ENCODE peak calls at places on chromosomes 16 and 17, in nine cellular contexts. One of them, this sample, is unnamed.
A peak's percentile ranks its signal among the peaks of the same experiment; 100 is the strongest.

GRCh38 chr17:10130263-10130662 is 68.1 kb downstream of the GAS7 start:
- DNase-seq in midbrain: no peak
- DNase-seq in HFFc6: no peak
- DNase-seq in pulmonary artery endothelial cell: no peak
- DNase-seq in uterus: no peak
- DNase-seq in endodermal cell: peak; percentile 9
- DNase-seq in COR-L47: no peak
- DNase-seq in endothelial cell: no peak
- DNase-seq in left ventricle myocardium superior: no peak
- DNase-seq in this sample: no peak

GRCh38 chr17:82440377-82440981 is 10.1 kb downstream of the CYBC1 start:
- DNase-seq in endodermal cell: peak; percentile 54
- DNase-seq in uterus: no peak
- DNase-seq in midbrain: no peak
- DNase-seq in endothelial cell: no peak
- DNase-seq in pulmonary artery endothelial cell: no peak
- DNase-seq in COR-L47: no peak
- DNase-seq in HFFc6: no peak
- DNase-seq in left ventricle myocardium superior: no peak
- DNase-seq in this sample: no peak

GRCh38 chr16:75096730-75097129 is 19.9 kb downstream of the LDHD start:
- DNase-seq in endothelial cell: no peak
- DNase-seq in endodermal cell: peak; percentile 91
- DNase-seq in midbrain: no peak
- DNase-seq in left ventricle myocardium superior: no peak
- DNase-seq in pulmonary artery endothelial cell: no peak
- DNase-seq in HFFc6: no peak
- DNase-seq in COR-L47: no peak
- DNase-seq in uterus: peak; percentile 43
- DNase-seq in this sample: no peak

GRCh38 chr17:58364270-58364942 is 12.4 kb upstream of the SUPT4H1 start:
- DNase-seq in pulmonary artery endothelial cell: no peak
- DNase-seq in endothelial cell: no peak
- DNase-seq in left ventricle myocardium superior: no peak
- DNase-seq in COR-L47: no peak
- DNase-seq in midbrain: no peak
- DNase-seq in endodermal cell: peak; percentile 80
- DNase-seq in uterus: no peak
- DNase-seq in HFFc6: no peak
- DNase-seq in this sample: no peak

GRCh38 chr16:12901597-12902436 is at the start of gene SHISA9:
- DNase-seq in COR-L47: no peak
- DNase-seq in pulmonary artery endothelial cell: no peak
- DNase-seq in uterus: no peak
- DNase-seq in HFFc6: no peak
- DNase-seq in midbrain: no peak
- DNase-seq in left ventricle myocardium superior: no peak
- DNase-seq in endodermal cell: peak; percentile 74
- DNase-seq in endothelial cell: peak; percentile 34
- DNase-seq in this sample: no peak

GRCh38 chr17:57528084-57528451 is 217.0 kb downstream of the CCDC182 start:
- DNase-seq in HFFc6: no peak
- DNase-seq in midbrain: no peak
- DNase-seq in left ventricle myocardium superior: no peak
- DNase-seq in COR-L47: no peak
- DNase-seq in endodermal cell: no peak
- DNase-seq in pulmonary artery endothelial cell: no peak
- DNase-seq in endothelial cell: no peak
- DNase-seq in uterus: peak; percentile 76
- DNase-seq in this sample: no peak

GRCh38 chr16:50584033-50584722 is 36.0 kb downstream of the NKD1 start:
- DNase-seq in uterus: no peak
- DNase-seq in pulmonary artery endothelial cell: no peak
- DNase-seq in HFFc6: no peak
- DNase-seq in left ventricle myocardium superior: peak; percentile 4
- DNase-seq in endothelial cell: no peak
- DNase-seq in midbrain: no peak
- DNase-seq in endodermal cell: no peak
- DNase-seq in COR-L47: no peak
- DNase-seq in this sample: no peak

GRCh38 chr16:24257965-24258364 is 1.8 kb downstream of the CACNG3 start:
- DNase-seq in left ventricle myocardium superior: no peak
- DNase-seq in COR-L47: no peak
- DNase-seq in endodermal cell: peak; percentile 72
- DNase-seq in endothelial cell: no peak
- DNase-seq in pulmonary artery endothelial cell: no peak
- DNase-seq in midbrain: no peak
- DNase-seq in uterus: no peak
- DNase-seq in HFFc6: no peak
- DNase-seq in this sample: no peak

GRCh38 chr16:30409125-30410060 is 2.0 kb downstream of the ZNF771 start:
- DNase-seq in endothelial cell: peak; percentile 99
- DNase-seq in pulmonary artery endothelial cell: peak; percentile 55
- DNase-seq in midbrain: peak; percentile 92
- DNase-seq in left ventricle myocardium superior: peak; percentile 93
- DNase-seq in endodermal cell: peak; percentile 98
- DNase-seq in COR-L47: peak; percentile 73
- DNase-seq in HFFc6: peak; percentile 76
- DNase-seq in uterus: peak; percentile 91
- DNase-seq in this sample: peak; percentile 66

GRCh38 chr16:9854665-9855064 is 327.6 kb downstream of the GRIN2A start:
- DNase-seq in left ventricle myocardium superior: peak; percentile 64
- DNase-seq in endothelial cell: no peak
- DNase-seq in midbrain: no peak
- DNase-seq in endodermal cell: no peak
- DNase-seq in pulmonary artery endothelial cell: peak; percentile 13
- DNase-seq in HFFc6: no peak
- DNase-seq in COR-L47: no peak
- DNase-seq in uterus: no peak
- DNase-seq in this sample: no peak

GRCh38 chr16:80803341-80804060 is 897 bp downstream of the CDYL2 start:
- DNase-seq in left ventricle myocardium superior: peak; percentile 40
- DNase-seq in HFFc6: no peak
- DNase-seq in midbrain: no peak
- DNase-seq in endodermal cell: peak; percentile 81
- DNase-seq in uterus: no peak
- DNase-seq in COR-L47: no peak
- DNase-seq in pulmonary artery endothelial cell: no peak
- DNase-seq in endothelial cell: peak; percentile 61
- DNase-seq in this sample: no peak

GRCh38 chr16:75483222-75483621 is 12.0 kb downstream of the CHST6 start:
- DNase-seq in left ventricle myocardium superior: no peak
- DNase-seq in endodermal cell: no peak
- DNase-seq in HFFc6: peak; percentile 15
- DNase-seq in COR-L47: no peak
- DNase-seq in endothelial cell: no peak
- DNase-seq in uterus: no peak
- DNase-seq in pulmonary artery endothelial cell: no peak
- DNase-seq in midbrain: no peak
- DNase-seq in this sample: no peak

GRCh38 chr17:80243526-80244433 is 16.9 kb upstream of the RNF213 start:
- DNase-seq in left ventricle myocardium superior: peak; percentile 28
- DNase-seq in HFFc6: no peak
- DNase-seq in uterus: no peak
- DNase-seq in endothelial cell: no peak
- DNase-seq in midbrain: no peak
- DNase-seq in endodermal cell: no peak
- DNase-seq in pulmonary artery endothelial cell: no peak
- DNase-seq in COR-L47: no peak
- DNase-seq in this sample: no peak

GRCh38 chr17:69575346-69575761 is 160.9 kb downstream of the MAP2K6 start:
- DNase-seq in HFFc6: peak; percentile 55
- DNase-seq in left ventricle myocardium superior: no peak
- DNase-seq in COR-L47: no peak
- DNase-seq in endothelial cell: no peak
- DNase-seq in midbrain: no peak
- DNase-seq in endodermal cell: no peak
- DNase-seq in pulmonary artery endothelial cell: peak; percentile 41
- DNase-seq in uterus: no peak
- DNase-seq in this sample: no peak

GRCh38 chr17:30858556-30859250 is 26.9 kb downstream of the ATAD5 start:
- DNase-seq in left ventricle myocardium superior: no peak
- DNase-seq in COR-L47: no peak
- DNase-seq in endodermal cell: no peak
- DNase-seq in uterus: no peak
- DNase-seq in endothelial cell: no peak
- DNase-seq in HFFc6: no peak
- DNase-seq in pulmonary artery endothelial cell: no peak
- DNase-seq in midbrain: no peak
- DNase-seq in this sample: no peak

GRCh38 chr17:83012873-83013778 is 66.3 kb upstream of the METRNL start:
- DNase-seq in endothelial cell: no peak
- DNase-seq in midbrain: no peak
- DNase-seq in endodermal cell: peak; percentile 36
- DNase-seq in pulmonary artery endothelial cell: no peak
- DNase-seq in HFFc6: peak; percentile 92
- DNase-seq in COR-L47: no peak
- DNase-seq in uterus: no peak
- DNase-seq in left ventricle myocardium superior: no peak
- DNase-seq in this sample: no peak

GRCh38 chr17:35449371-35449931 is 885 bp upstream of the SLFN13 start:
- DNase-seq in midbrain: no peak
- DNase-seq in endodermal cell: peak; percentile 61
- DNase-seq in uterus: no peak
- DNase-seq in HFFc6: no peak
- DNase-seq in endothelial cell: peak; percentile 27
- DNase-seq in left ventricle myocardium superior: no peak
- DNase-seq in pulmonary artery endothelial cell: no peak
- DNase-seq in COR-L47: no peak
- DNase-seq in this sample: no peak

GRCh38 chr16:67847064-67847861 is at the start of gene CENPT:
- DNase-seq in midbrain: peak; percentile 81
- DNase-seq in endothelial cell: peak; percentile 32
- DNase-seq in uterus: peak; percentile 47
- DNase-seq in endodermal cell: peak; percentile 75
- DNase-seq in HFFc6: peak; percentile 73
- DNase-seq in COR-L47: peak; percentile 62
- DNase-seq in pulmonary artery endothelial cell: no peak
- DNase-seq in left ventricle myocardium superior: peak; percentile 84
- DNase-seq in this sample: no peak

GRCh38 chr17:28743243-28744103 is at the start of gene TRAF4:
- DNase-seq in endothelial cell: peak; percentile 77
- DNase-seq in endodermal cell: peak; percentile 97
- DNase-seq in pulmonary artery endothelial cell: no peak
- DNase-seq in HFFc6: peak; percentile 93
- DNase-seq in uterus: peak; percentile 67
- DNase-seq in COR-L47: peak; percentile 82
- DNase-seq in left ventricle myocardium superior: peak; percentile 89
- DNase-seq in midbrain: peak; percentile 82
- DNase-seq in this sample: peak; percentile 80

GRCh38 chr16:58628845-58629680 is 563 bp downstream of the CNOT1 start:
- DNase-seq in endothelial cell: peak; percentile 18
- DNase-seq in COR-L47: peak; percentile 34
- DNase-seq in pulmonary artery endothelial cell: no peak
- DNase-seq in left ventricle myocardium superior: peak; percentile 62
- DNase-seq in endodermal cell: peak; percentile 70
- DNase-seq in midbrain: peak; percentile 24
- DNase-seq in HFFc6: no peak
- DNase-seq in uterus: peak; percentile 30
- DNase-seq in this sample: no peak

GRCh38 chr16:48164907-48165715 is 9.3 kb upstream of the ABCC12 start:
- DNase-seq in uterus: peak; percentile 29
- DNase-seq in HFFc6: peak; percentile 67
- DNase-seq in pulmonary artery endothelial cell: no peak
- DNase-seq in endodermal cell: peak; percentile 94
- DNase-seq in COR-L47: peak; percentile 28
- DNase-seq in midbrain: peak; percentile 67
- DNase-seq in endothelial cell: peak; percentile 85
- DNase-seq in left ventricle myocardium superior: peak; percentile 81
- DNase-seq in this sample: peak; percentile 14

GRCh38 chr17:2223617-2223927 is 80.0 kb downstream of the SMG6 start:
- DNase-seq in COR-L47: no peak
- DNase-seq in endothelial cell: no peak
- DNase-seq in midbrain: no peak
- DNase-seq in HFFc6: no peak
- DNase-seq in uterus: no peak
- DNase-seq in left ventricle myocardium superior: no peak
- DNase-seq in endodermal cell: no peak
- DNase-seq in pulmonary artery endothelial cell: no peak
- DNase-seq in this sample: no peak

GRCh38 chr17:55668581-55668980 is 54.1 kb downstream of the TMEM100 start:
- DNase-seq in pulmonary artery endothelial cell: no peak
- DNase-seq in endodermal cell: no peak
- DNase-seq in uterus: no peak
- DNase-seq in COR-L47: no peak
- DNase-seq in endothelial cell: no peak
- DNase-seq in midbrain: no peak
- DNase-seq in HFFc6: no peak
- DNase-seq in left ventricle myocardium superior: no peak
- DNase-seq in this sample: no peak

GRCh38 chr17:78748730-78749317 is 33.2 kb downstream of the CYTH1 start:
- DNase-seq in midbrain: no peak
- DNase-seq in left ventricle myocardium superior: peak; percentile 61
- DNase-seq in endothelial cell: no peak
- DNase-seq in endodermal cell: no peak
- DNase-seq in HFFc6: no peak
- DNase-seq in COR-L47: no peak
- DNase-seq in uterus: peak; percentile 55
- DNase-seq in pulmonary artery endothelial cell: no peak
- DNase-seq in this sample: no peak

GRCh38 chr16:24540575-24541240 is 1.3 kb downstream of the RBBP6 start:
- DNase-seq in COR-L47: no peak
- DNase-seq in HFFc6: peak; percentile 7
- DNase-seq in endodermal cell: peak; percentile 63
- DNase-seq in pulmonary artery endothelial cell: no peak
- DNase-seq in uterus: no peak
- DNase-seq in endothelial cell: no peak
- DNase-seq in left ventricle myocardium superior: no peak
- DNase-seq in midbrain: no peak
- DNase-seq in this sample: no peak